ENCODE peak calls at places on chromosomes 13 and 19, in eight cellular contexts. One of them, this sample, is unnamed.

GRCh38 chr19:4722671-4723464 is 774 bp downstream of the DPP9 start:
- DNase-seq in ecto neural progenitor cell: no peak
- DNase-seq in dorsolateral prefrontal cortex: no peak
- DNase-seq in activated CD4-positive, alpha-beta T cell treated with anti-CD3 and anti-CD28 coated beads for 1 hour: no peak
- DNase-seq in suprapubic skin: no peak
- DNase-seq in kidney epithelial cell: no peak
- DNase-seq in NCI-H1092 treated with DMSO at 0.1 percent for 48 hours: no peak
- DNase-seq in stimulated activated CD4-positive, alpha-beta T cell treated with anti-CD3 and anti-CD28 coated beads, Interleukin-4, amount 100 ng/mL, for 1 hour: peak; percentile 8
- DNase-seq in this sample: peak; percentile 87

GRCh38 chr13:41848435-41849255 is 112.3 kb downstream of the VWA8 start:
- DNase-seq in ecto neural progenitor cell: no peak
- DNase-seq in dorsolateral prefrontal cortex: no peak
- DNase-seq in activated CD4-positive, alpha-beta T cell treated with anti-CD3 and anti-CD28 coated beads for 1 hour: no peak
- DNase-seq in suprapubic skin: no peak
- DNase-seq in kidney epithelial cell: no peak
- DNase-seq in NCI-H1092 treated with DMSO at 0.1 percent for 48 hours: no peak
- DNase-seq in stimulated activated CD4-positive, alpha-beta T cell treated with anti-CD3 and anti-CD28 coated beads, Interleukin-4, amount 100 ng/mL, for 1 hour: no peak
- DNase-seq in this sample: peak; percentile 37

GRCh38 chr13:44131069-44131614 is 242.5 kb upstream of the SERP2 start:
- DNase-seq in ecto neural progenitor cell: no peak
- DNase-seq in dorsolateral prefrontal cortex: peak; percentile 79
- DNase-seq in activated CD4-positive, alpha-beta T cell treated with anti-CD3 and anti-CD28 coated beads for 1 hour: no peak
- DNase-seq in suprapubic skin: no peak
- DNase-seq in kidney epithelial cell: peak; percentile 47
- DNase-seq in NCI-H1092 treated with DMSO at 0.1 percent for 48 hours: no peak
- DNase-seq in stimulated activated CD4-positive, alpha-beta T cell treated with anti-CD3 and anti-CD28 coated beads, Interleukin-4, amount 100 ng/mL, for 1 hour: no peak
- DNase-seq in this sample: no peak

GRCh38 chr13:18944501-18945068 is 237.0 kb downstream of the TUBA3C start:
- DNase-seq in ecto neural progenitor cell: no peak
- DNase-seq in dorsolateral prefrontal cortex: peak; percentile 25
- DNase-seq in activated CD4-positive, alpha-beta T cell treated with anti-CD3 and anti-CD28 coated beads for 1 hour: no peak
- DNase-seq in suprapubic skin: peak; percentile 52
- DNase-seq in kidney epithelial cell: no peak
- DNase-seq in NCI-H1092 treated with DMSO at 0.1 percent for 48 hours: no peak
- DNase-seq in stimulated activated CD4-positive, alpha-beta T cell treated with anti-CD3 and anti-CD28 coated beads, Interleukin-4, amount 100 ng/mL, for 1 hour: no peak
- DNase-seq in this sample: no peak

GRCh38 chr19:42330521-42330835 is 5.0 kb downstream of the MEGF8 start:
- DNase-seq in ecto neural progenitor cell: no peak
- DNase-seq in dorsolateral prefrontal cortex: no peak
- DNase-seq in activated CD4-positive, alpha-beta T cell treated with anti-CD3 and anti-CD28 coated beads for 1 hour: no peak
- DNase-seq in suprapubic skin: no peak
- DNase-seq in kidney epithelial cell: no peak
- DNase-seq in NCI-H1092 treated with DMSO at 0.1 percent for 48 hours: no peak
- DNase-seq in stimulated activated CD4-positive, alpha-beta T cell treated with anti-CD3 and anti-CD28 coated beads, Interleukin-4, amount 100 ng/mL, for 1 hour: no peak
- DNase-seq in this sample: peak; percentile 30

GRCh38 chr13:33634526-33635111 is 183.3 kb upstream of the RFC3 start:
- DNase-seq in ecto neural progenitor cell: no peak
- DNase-seq in dorsolateral prefrontal cortex: no peak
- DNase-seq in activated CD4-positive, alpha-beta T cell treated with anti-CD3 and anti-CD28 coated beads for 1 hour: no peak
- DNase-seq in suprapubic skin: no peak
- DNase-seq in kidney epithelial cell: no peak
- DNase-seq in NCI-H1092 treated with DMSO at 0.1 percent for 48 hours: no peak
- DNase-seq in stimulated activated CD4-positive, alpha-beta T cell treated with anti-CD3 and anti-CD28 coated beads, Interleukin-4, amount 100 ng/mL, for 1 hour: no peak
- DNase-seq in this sample: no peak

GRCh38 chr19:4352701-4353121 is 9.3 kb downstream of the MPND start:
- DNase-seq in ecto neural progenitor cell: peak; percentile 76
- DNase-seq in dorsolateral prefrontal cortex: no peak
- DNase-seq in activated CD4-positive, alpha-beta T cell treated with anti-CD3 and anti-CD28 coated beads for 1 hour: peak; percentile 37
- DNase-seq in suprapubic skin: peak; percentile 70
- DNase-seq in kidney epithelial cell: no peak
- DNase-seq in NCI-H1092 treated with DMSO at 0.1 percent for 48 hours: peak; percentile 25
- DNase-seq in stimulated activated CD4-positive, alpha-beta T cell treated with anti-CD3 and anti-CD28 coated beads, Interleukin-4, amount 100 ng/mL, for 1 hour: peak; percentile 56
- DNase-seq in this sample: peak; percentile 72

GRCh38 chr19:8334458-8335342 is 8.4 kb downstream of the KANK3 start:
- DNase-seq in ecto neural progenitor cell: peak; percentile 82
- DNase-seq in dorsolateral prefrontal cortex: no peak
- DNase-seq in activated CD4-positive, alpha-beta T cell treated with anti-CD3 and anti-CD28 coated beads for 1 hour: no peak
- DNase-seq in suprapubic skin: no peak
- DNase-seq in kidney epithelial cell: no peak
- DNase-seq in NCI-H1092 treated with DMSO at 0.1 percent for 48 hours: peak; percentile 33
- DNase-seq in stimulated activated CD4-positive, alpha-beta T cell treated with anti-CD3 and anti-CD28 coated beads, Interleukin-4, amount 100 ng/mL, for 1 hour: no peak
- DNase-seq in this sample: peak; percentile 83

GRCh38 chr13:114298866-114299265 is 15.4 kb upstream of the CHAMP1 start:
- DNase-seq in ecto neural progenitor cell: no peak
- DNase-seq in dorsolateral prefrontal cortex: no peak
- DNase-seq in activated CD4-positive, alpha-beta T cell treated with anti-CD3 and anti-CD28 coated beads for 1 hour: no peak
- DNase-seq in suprapubic skin: no peak
- DNase-seq in kidney epithelial cell: no peak
- DNase-seq in NCI-H1092 treated with DMSO at 0.1 percent for 48 hours: no peak
- DNase-seq in stimulated activated CD4-positive, alpha-beta T cell treated with anti-CD3 and anti-CD28 coated beads, Interleukin-4, amount 100 ng/mL, for 1 hour: no peak
- DNase-seq in this sample: no peak